ENCODE peak calls at places on chromosomes 5 and 9, in four cellular contexts. R, H, Q and J are unnamed samples.

GRCh38 chr9:18890372-18890771 is 142.6 kb downstream of the SAXO1 start:
- DNase-seq in R (no peak), H (no peak), Q (peak), J (peak)

GRCh38 chr5:14726066-14726838 is 61.7 kb downstream of the OTULIN start:
- DNase-seq in Q (no peak), R (no peak), H (no peak), J (no peak)

GRCh38 chr5:111234125-111234524 is 9.9 kb downstream of the CAMK4 start:
- DNase-seq in R (no peak), H (no peak), Q (no peak), J (no peak)

GRCh38 chr9:26271495-26272122 is 593.4 kb upstream of the TUSC1 start:
- DNase-seq in R (no peak), H (no peak), Q (peak), J (no peak)

GRCh38 chr5:73763300-73764032 is 137.5 kb downstream of the ARHGEF28 start:
- DNase-seq in R (no peak), H (no peak), Q (peak), J (no peak)

GRCh38 chr9:126159661-126160060 is 167.0 kb upstream of the MVB12B start:
- DNase-seq in R (no peak), H (no peak), Q (no peak), J (no peak)

GRCh38 chr9:3972687-3973086 is 327.2 kb downstream of the GLIS3 start:
- DNase-seq in Q (no peak), R (no peak), H (no peak), J (no peak)

GRCh38 chr5:154642499-154643245 is 112.5 kb upstream of the LARP1 start:
- DNase-seq in R (no peak), H (no peak), Q (no peak), J (no peak)

GRCh38 chr5:113330533-113331200 is 104.1 kb downstream of the TSSK1B start:
- DNase-seq in H (no peak), R (no peak), Q (peak), J (no peak)

GRCh38 chr5:1295650-1296037 is 776 bp upstream of the TERT start:
- DNase-seq in H (no peak), Q (no peak), R (no peak), J (no peak)

GRCh38 chr5:132781029-132781428 is 4.0 kb upstream of the SEPTIN8 start:
- DNase-seq in R (no peak), H (no peak), Q (no peak), J (no peak)

GRCh38 chr5:172403191-172403794 is 51.0 kb downstream of the SH3PXD2B start:
- DNase-seq in Q (no peak), H (no peak), R (no peak), J (no peak)

GRCh38 chr5:140174014-140174413 is 974 bp upstream of the CYSTM1 start:
- DNase-seq in R (no peak), Q (no peak), H (no peak), J (no peak)

GRCh38 chr5:59134770-59135169 is 551.9 kb downstream of the RAB3C start:
- DNase-seq in Q (no peak), H (no peak), R (no peak), J (no peak)

GRCh38 chr9:6356904-6357303 is 28.7 kb downstream of the TPD52L3 start:
- DNase-seq in H (no peak), R (no peak), Q (no peak), J (no peak)

GRCh38 chr5:141647851-141648250 is 3.4 kb downstream of the FCHSD1 start:
- DNase-seq in R (no peak), Q (no peak), H (no peak), J (no peak)

GRCh38 chr9:135369401-135369800 is 110.2 kb upstream of the PPP1R26 start:
- DNase-seq in H (no peak), Q (no peak), R (no peak), J (no peak)

GRCh38 chr9:32873131-32873530 is 89.8 kb downstream of the TMEM215 start:
- DNase-seq in H (no peak), Q (no peak), R (no peak), J (no peak)

GRCh38 chr5:15914603-15915002 is 265.0 kb downstream of the MARCHF11 start:
- DNase-seq in R (no peak), Q (no peak), H (no peak), J (no peak)

GRCh38 chr5:38598994-38599611 is 42.7 kb upstream of the LIFR start:
- DNase-seq in Q (no peak), R (no peak), H (no peak), J (no peak)

GRCh38 chr5:72137826-72138409 is 30.6 kb downstream of the MAP1B start:
- DNase-seq in H (no peak), R (no peak), Q (no peak), J (no peak)

GRCh38 chr5:102910240-102911226 is 155.4 kb downstream of the PAM start:
- DNase-seq in H (no peak), R (no peak), Q (no peak), J (no peak)

GRCh38 chr5:136295914-136296313 is 69.4 kb downstream of the TRPC7 start:
- DNase-seq in R (no peak), H (no peak), Q (no peak), J (no peak)

GRCh38 chr5:127070243-127070642 is 3.1 kb downstream of the C5orf63 start:
- DNase-seq in R (no peak), H (no peak), Q (no peak), J (no peak)

GRCh38 chr5:125137535-125137934 is 391.1 kb upstream of the ZNF608 start:
- DNase-seq in R (no peak), H (no peak), Q (no peak), J (no peak)

GRCh38 chr5:95927927-95928723 is 33.5 kb downstream of the ELL2 start:
- DNase-seq in Q (no peak), R (no peak), H (no peak), J (no peak)

GRCh38 chr9:114248274-114248673 is 74.6 kb upstream of the ORM1 start:
- DNase-seq in R (no peak), H (no peak), Q (no peak), J (no peak)

GRCh38 chr9:131889437-131890244 is 149.8 kb upstream of the RAPGEF1 start:
- DNase-seq in Q (no peak), R (no peak), H (no peak), J (no peak)

GRCh38 chr5:127112347-127112864 is 39.1 kb upstream of the C5orf63 start:
- DNase-seq in Q (peak), R (no peak), H (no peak), J (no peak)